ENCODE peak calls at places on chromosomes 12 and 14, in six cellular contexts. Q, R, V, F, A and I are unnamed samples.

GRCh38 chr12:81170072-81170471 is 92.2 kb downstream of the ACSS3 start:
- DNase-seq in Q (no peak), R (peak), V (no peak), F (no peak), A (no peak), I (peak)

GRCh38 chr12:92605621-92606170 is 97.1 kb upstream of the PLEKHG7 start:
- DNase-seq in Q (no peak), R (peak), V (no peak), F (no peak), A (no peak), I (no peak)

GRCh38 chr12:93740721-93741120 is 63.5 kb downstream of the CRADD start:
- DNase-seq in Q (no peak), R (peak), V (no peak), F (no peak), A (no peak), I (peak)

GRCh38 chr12:80745851-80746250 is 29.1 kb downstream of the MYF5 start:
- DNase-seq in Q (no peak), R (no peak), V (no peak), F (no peak), A (no peak), I (no peak)

GRCh38 chr12:6827982-6828670 is at the start of gene P3H3:
- DNase-seq in Q (peak), R (peak), V (no peak), F (peak), A (no peak), I (peak)

GRCh38 chr12:95653761-95654546 is 102.7 kb upstream of the USP44 start:
- DNase-seq in Q (no peak), R (peak), V (peak), F (no peak), A (peak), I (peak)

GRCh38 chr14:57970175-57970574 is 104.3 kb upstream of the SLC35F4 start:
- DNase-seq in Q (no peak), R (no peak), V (no peak), F (no peak), A (no peak), I (no peak)

GRCh38 chr12:47849261-47849660 is 29.6 kb upstream of the HDAC7 start:
- DNase-seq in Q (no peak), R (no peak), V (no peak), F (no peak), A (no peak), I (peak)

GRCh38 chr12:27460471-27460978 is 14.0 kb downstream of the SMCO2 start:
- DNase-seq in Q (no peak), R (peak), V (no peak), F (no peak), A (no peak), I (no peak)

GRCh38 chr14:75340921-75341320 is 62.3 kb downstream of the FOS start:
- DNase-seq in Q (no peak), R (no peak), V (no peak), F (no peak), A (no peak), I (peak)

GRCh38 chr14:93245764-93246420 is 38.8 kb downstream of the UBR7 start:
- DNase-seq in Q (no peak), R (peak), V (no peak), F (no peak), A (no peak), I (no peak)

GRCh38 chr14:70988452-70988851 is 81.2 kb downstream of the PCNX1 start:
- DNase-seq in Q (no peak), R (no peak), V (no peak), F (no peak), A (no peak), I (no peak)

GRCh38 chr12:118436002-118436724 is 59.8 kb downstream of the SUDS3 start:
- DNase-seq in Q (peak), R (no peak), V (peak), F (peak), A (peak), I (no peak)

GRCh38 chr14:94408546-94409095 is 20.2 kb upstream of the SERPINA1 start:
- DNase-seq in Q (no peak), R (no peak), V (no peak), F (no peak), A (no peak), I (no peak)

GRCh38 chr12:54258286-54258685 is 21.6 kb downstream of the CBX5 start:
- DNase-seq in Q (no peak), R (peak), V (no peak), F (no peak), A (no peak), I (peak)

GRCh38 chr12:19248929-19249602 is 119.5 kb downstream of the PLEKHA5 start:
- DNase-seq in Q (no peak), R (peak), V (no peak), F (no peak), A (no peak), I (peak)

GRCh38 chr14:104037074-104037473 is 48.4 kb upstream of the ASPG start:
- DNase-seq in Q (no peak), R (no peak), V (no peak), F (no peak), A (no peak), I (no peak)

GRCh38 chr14:68722186-68722585 is 70.7 kb downstream of the ZFP36L1 start:
- DNase-seq in Q (no peak), R (no peak), V (no peak), F (no peak), A (no peak), I (no peak)

GRCh38 chr14:68722968-68723577 is 69.8 kb downstream of the ZFP36L1 start:
- DNase-seq in Q (no peak), R (no peak), V (no peak), F (no peak), A (no peak), I (no peak)

GRCh38 chr14:68718033-68718725 is 74.7 kb downstream of the ZFP36L1 start:
- DNase-seq in Q (no peak), R (no peak), V (no peak), F (no peak), A (no peak), I (no peak)

GRCh38 chr14:68716698-68717097 is 76.2 kb downstream of the ZFP36L1 start:
- DNase-seq in Q (no peak), R (no peak), V (no peak), F (no peak), A (peak), I (no peak)

DNA sequence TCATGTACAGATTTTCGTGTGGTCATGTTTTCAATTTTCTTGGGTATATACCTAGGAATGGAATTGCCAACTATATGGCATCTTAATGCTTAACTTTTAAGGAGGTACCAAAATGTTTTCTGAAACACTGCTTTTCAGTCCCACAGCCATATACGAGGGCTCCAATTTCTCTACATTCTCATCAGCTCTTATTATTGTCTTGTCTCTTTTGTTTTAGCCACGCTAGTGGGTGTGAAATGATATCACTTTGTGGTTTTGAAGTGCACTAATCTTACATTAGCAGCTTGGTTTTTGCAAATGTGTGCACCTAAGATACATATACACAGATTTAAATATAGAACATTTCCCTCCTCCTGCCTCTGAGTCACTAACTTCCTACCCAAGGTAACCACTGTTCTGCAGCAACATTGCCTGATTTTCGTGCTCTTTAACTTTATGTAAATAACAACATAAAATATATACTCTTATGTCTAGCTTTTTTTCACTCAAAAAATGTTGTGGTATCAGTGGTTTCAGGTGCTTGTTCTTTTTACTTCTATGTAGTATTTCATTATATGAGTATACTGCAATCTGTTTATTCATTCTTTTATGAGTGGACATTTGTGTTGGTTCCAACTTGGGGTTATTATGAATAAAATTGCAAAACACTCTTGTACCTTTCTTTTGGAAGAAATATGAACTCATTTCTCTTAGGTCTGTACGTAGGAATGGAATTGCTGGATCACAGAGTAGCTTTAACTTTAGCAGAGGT is 73.1 kb downstream of the ZFP36L1 start:
- DNase-seq in Q (no peak), R (no peak), V (no peak), F (no peak), A (no peak), I (no peak)
- H2BK120ac ChIP-seq in Q (no peak), R (no peak), V (no peak), F (no peak), A (no peak), I (no peak)

DNA sequence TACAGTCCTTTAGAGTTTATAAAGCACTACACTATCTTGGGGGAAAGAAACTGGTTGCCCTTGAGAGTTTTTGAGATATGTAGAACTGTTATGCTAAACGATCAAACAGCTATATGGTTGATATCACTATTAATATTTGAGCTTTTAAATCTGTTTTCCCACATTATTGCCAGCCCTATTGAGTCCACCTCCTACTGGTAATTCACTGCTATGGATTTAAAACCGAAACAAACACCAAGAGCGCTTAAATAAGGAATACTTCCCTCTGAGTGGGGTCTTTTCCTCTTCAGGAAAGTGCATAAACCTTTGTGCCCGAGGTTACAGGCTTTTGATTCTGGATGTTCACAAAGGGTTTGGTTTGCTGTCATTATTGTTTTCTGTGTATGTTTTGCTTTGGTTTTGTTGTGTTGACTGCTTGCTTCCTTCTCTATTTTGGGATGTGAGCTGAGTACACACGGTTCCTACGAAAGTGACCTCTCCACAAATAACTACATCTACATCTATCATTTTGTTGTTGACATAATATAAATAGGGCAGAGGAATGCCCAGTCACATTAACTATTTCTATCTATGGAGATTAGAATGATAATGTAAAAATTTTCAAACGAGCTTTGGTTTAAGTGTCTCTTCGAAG is 44.8 kb downstream of the LGR5 start:
- DNase-seq in Q (no peak), R (no peak), V (no peak), F (no peak), A (no peak), I (no peak)
- H2AFZ ChIP-seq in Q (no peak), R (no peak), V (no peak), F (no peak), A (no peak), I (no peak)

DNA sequence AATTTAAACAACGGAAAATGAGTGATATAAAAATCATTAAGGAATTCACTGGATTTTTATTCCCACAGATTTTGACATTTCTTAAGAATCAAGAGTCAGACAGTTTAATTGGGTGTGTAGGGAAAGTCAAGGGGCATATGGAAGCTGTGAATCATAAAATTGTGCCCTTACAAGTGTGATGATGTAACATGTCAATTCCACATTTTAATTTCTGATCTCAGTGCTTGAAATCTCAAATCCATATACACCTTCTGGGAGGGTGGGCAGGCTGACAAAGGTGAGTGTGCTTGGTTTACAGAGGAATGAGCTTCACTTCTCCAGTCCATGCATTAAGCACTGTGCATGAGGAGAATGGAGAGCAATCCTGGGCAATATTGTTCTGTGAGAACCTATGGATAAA is 1.0 kb upstream of the KRT6A start:
- DNase-seq in Q (no peak), R (no peak), V (no peak), F (no peak), A (no peak), I (no peak)
- H3K27ac ChIP-seq in Q (no peak), R (no peak), V (no peak), F (no peak), A (no peak), I (no peak)

GRCh38 chr12:91074068-91074819 is 16.4 kb upstream of the KERA start:
- DNase-seq in Q (no peak), R (peak), V (no peak), F (no peak), A (no peak), I (no peak)

GRCh38 chr12:91074851-91075250 is 17.0 kb upstream of the KERA start:
- DNase-seq in Q (no peak), R (no peak), V (no peak), F (no peak), A (no peak), I (no peak)

GRCh38 chr12:91078501-91078900 is 20.7 kb upstream of the KERA start:
- DNase-seq in Q (no peak), R (no peak), V (no peak), F (no peak), A (no peak), I (no peak)

GRCh38 chr12:91072931-91073330 is 15.1 kb upstream of the KERA start:
- DNase-seq in Q (no peak), R (no peak), V (no peak), F (no peak), A (no peak), I (no peak)

GRCh38 chr12:91077228-91077954 is 19.6 kb upstream of the KERA start:
- DNase-seq in Q (no peak), R (no peak), V (no peak), F (no peak), A (no peak), I (no peak)
- H2BK120ac ChIP-seq in Q (no peak), R (no peak), V (no peak), F (no peak), A (no peak), I (no peak)